ENCODE peak calls at places on chromosomes 16 and 17, in six cellular contexts. H, N, Y, J, A and V are unnamed samples.

GRCh38 chr17:42675984-42676423 is 790 bp downstream of the PLEKHH3 start:
- DNase-seq in Y (peak; percentile 67), H (no peak), J (peak; percentile 50), A (no peak), N (peak; percentile 42), V (peak; percentile 53)

GRCh38 chr16:71489122-71489521 is at the start of gene ZNF19:
- DNase-seq in N (no peak), A (no peak), Y (no peak), H (no peak), J (no peak), V (no peak)

GRCh38 chr17:60743812-60744211 is 66.2 kb downstream of the BCAS3 start:
- DNase-seq in N (no peak), J (peak; percentile 56), H (no peak), A (no peak), Y (peak; percentile 5), V (no peak)

GRCh38 chr17:2926019-2926650 is 129.9 kb downstream of the RAP1GAP2 start:
- DNase-seq in N (no peak), H (no peak), Y (no peak), J (no peak), A (no peak), V (no peak)

GRCh38 chr16:1932050-1933028 is 10.7 kb downstream of the MSRB1 start:
- DNase-seq in A (no peak), J (peak; percentile 5), H (no peak), N (no peak), Y (no peak), V (no peak)

GRCh38 chr16:15034266-15035162 is 21.4 kb downstream of the NTAN1 start:
- DNase-seq in A (no peak), J (no peak), H (no peak), N (no peak), Y (no peak), V (no peak)

GRCh38 chr17:27577124-27577761 is 53.7 kb upstream of the LGALS9 start:
- DNase-seq in Y (peak; percentile 66), J (peak; percentile 51), A (no peak), N (peak; percentile 22), H (no peak), V (no peak)

GRCh38 chr16:10362077-10362863 is 23.6 kb upstream of the ATF7IP2 start:
- DNase-seq in A (peak; percentile 21), N (peak; percentile 17), Y (no peak), H (no peak), J (no peak), V (peak; percentile 54)

GRCh38 chr16:84896847-84897246 is 77.1 kb downstream of the CRISPLD2 start:
- DNase-seq in N (no peak), H (no peak), A (no peak), J (no peak), Y (no peak), V (no peak)

GRCh38 chr16:9090101-9090959 is 1.1 kb upstream of the HAPSTR1 start:
- DNase-seq in N (peak; percentile 71), A (peak; percentile 37), Y (peak; percentile 59), J (no peak), H (no peak), V (no peak)